ENCODE peak calls at places on chromosome 15, in six cellular contexts. One of them, this sample, is unnamed.
A peak's percentile ranks its signal among the peaks of the same experiment; 100 is the strongest.

GRCh38 chr15:89899303-89899946 is 5.6 kb upstream of the AP3S2 start:
- DNase-seq in CD8-positive, alpha-beta T cell: no peak
- DNase-seq in cardiac muscle cell: no peak
- DNase-seq in B cell: no peak
- DNase-seq in retinal pigment epithelial cell: no peak
- DNase-seq in progenitor cell of endocrine pancreas: no peak
- DNase-seq in this sample: no peak

GRCh38 chr15:69643476-69643875 is 190.9 kb downstream of the RPLP1 start:
- DNase-seq in CD8-positive, alpha-beta T cell: no peak
- DNase-seq in cardiac muscle cell: no peak
- DNase-seq in B cell: no peak
- DNase-seq in retinal pigment epithelial cell: no peak
- DNase-seq in progenitor cell of endocrine pancreas: no peak
- DNase-seq in this sample: no peak

GRCh38 chr15:87689716-87690115 is 566.8 kb downstream of the NTRK3 start:
- DNase-seq in CD8-positive, alpha-beta T cell: no peak
- DNase-seq in cardiac muscle cell: no peak
- DNase-seq in B cell: no peak
- DNase-seq in retinal pigment epithelial cell: no peak
- DNase-seq in progenitor cell of endocrine pancreas: no peak
- DNase-seq in this sample: no peak

GRCh38 chr15:20659265-20659664 is 117.7 kb upstream of the GOLGA6L6 start:
- DNase-seq in CD8-positive, alpha-beta T cell: no peak
- DNase-seq in cardiac muscle cell: no peak
- DNase-seq in B cell: no peak
- DNase-seq in retinal pigment epithelial cell: no peak
- DNase-seq in progenitor cell of endocrine pancreas: no peak
- DNase-seq in this sample: no peak

GRCh38 chr15:77482570-77482969 is 61.9 kb downstream of the HMG20A start:
- DNase-seq in CD8-positive, alpha-beta T cell: no peak
- DNase-seq in cardiac muscle cell: peak; percentile 81
- DNase-seq in B cell: no peak
- DNase-seq in retinal pigment epithelial cell: peak; percentile 65
- DNase-seq in progenitor cell of endocrine pancreas: no peak
- DNase-seq in this sample: no peak

GRCh38 chr15:66830358-66830757 is 128.3 kb downstream of the SMAD6 start:
- DNase-seq in CD8-positive, alpha-beta T cell: no peak
- DNase-seq in cardiac muscle cell: peak; percentile 72
- DNase-seq in B cell: no peak
- DNase-seq in retinal pigment epithelial cell: peak; percentile 79
- DNase-seq in progenitor cell of endocrine pancreas: no peak
- DNase-seq in this sample: no peak

GRCh38 chr15:34682673-34683072 is 72.1 kb downstream of the GJD2 start:
- DNase-seq in CD8-positive, alpha-beta T cell: no peak
- DNase-seq in cardiac muscle cell: no peak
- DNase-seq in B cell: no peak
- DNase-seq in retinal pigment epithelial cell: peak; percentile 19
- DNase-seq in progenitor cell of endocrine pancreas: no peak
- DNase-seq in this sample: no peak

GRCh38 chr15:89361451-89362202 is 27.0 kb upstream of the POLG start:
- DNase-seq in CD8-positive, alpha-beta T cell: peak; percentile 28
- DNase-seq in cardiac muscle cell: peak; percentile 75
- DNase-seq in B cell: no peak
- DNase-seq in retinal pigment epithelial cell: no peak
- DNase-seq in progenitor cell of endocrine pancreas: peak; percentile 81
- DNase-seq in this sample: peak; percentile 90

GRCh38 chr15:68230157-68231100 is 901 bp upstream of the CLN6 start:
- DNase-seq in CD8-positive, alpha-beta T cell: no peak
- DNase-seq in cardiac muscle cell: no peak
- DNase-seq in B cell: no peak
- DNase-seq in retinal pigment epithelial cell: no peak
- DNase-seq in progenitor cell of endocrine pancreas: no peak
- DNase-seq in this sample: peak; percentile 37

GRCh38 chr15:48559270-48559669 is 86.2 kb downstream of the FBN1 start:
- DNase-seq in CD8-positive, alpha-beta T cell: no peak
- DNase-seq in cardiac muscle cell: peak; percentile 86
- DNase-seq in B cell: no peak
- DNase-seq in retinal pigment epithelial cell: no peak
- DNase-seq in progenitor cell of endocrine pancreas: no peak
- DNase-seq in this sample: no peak

GRCh38 chr15:34855397-34855796 is 60.0 kb upstream of the ACTC1 start:
- DNase-seq in CD8-positive, alpha-beta T cell: no peak
- DNase-seq in cardiac muscle cell: peak; percentile 80
- DNase-seq in B cell: no peak
- DNase-seq in retinal pigment epithelial cell: peak; percentile 93
- DNase-seq in progenitor cell of endocrine pancreas: no peak
- DNase-seq in this sample: no peak

GRCh38 chr15:55884223-55884622 is 109.2 kb downstream of the NEDD4 start:
- DNase-seq in CD8-positive, alpha-beta T cell: no peak
- DNase-seq in cardiac muscle cell: peak; percentile 48
- DNase-seq in B cell: no peak
- DNase-seq in retinal pigment epithelial cell: no peak
- DNase-seq in progenitor cell of endocrine pancreas: no peak
- DNase-seq in this sample: no peak

GRCh38 chr15:80572337-80572736 is 122.8 kb upstream of the ABHD17C start:
- DNase-seq in CD8-positive, alpha-beta T cell: no peak
- DNase-seq in cardiac muscle cell: no peak
- DNase-seq in B cell: no peak
- DNase-seq in retinal pigment epithelial cell: no peak
- DNase-seq in progenitor cell of endocrine pancreas: no peak
- DNase-seq in this sample: no peak

GRCh38 chr15:25947336-25948080 is 84.4 kb upstream of the ATP10A start:
- DNase-seq in CD8-positive, alpha-beta T cell: no peak
- DNase-seq in cardiac muscle cell: no peak
- DNase-seq in B cell: no peak
- DNase-seq in retinal pigment epithelial cell: peak; percentile 31
- DNase-seq in progenitor cell of endocrine pancreas: no peak
- DNase-seq in this sample: no peak

GRCh38 chr15:36432162-36432561 is 147.3 kb upstream of the CDIN1 start:
- DNase-seq in CD8-positive, alpha-beta T cell: no peak
- DNase-seq in cardiac muscle cell: no peak
- DNase-seq in B cell: no peak
- DNase-seq in retinal pigment epithelial cell: no peak
- DNase-seq in progenitor cell of endocrine pancreas: no peak
- DNase-seq in this sample: no peak

GRCh38 chr15:58309993-58310928 is 121.5 kb upstream of the LIPC start:
- DNase-seq in CD8-positive, alpha-beta T cell: no peak
- DNase-seq in cardiac muscle cell: no peak
- DNase-seq in B cell: no peak
- DNase-seq in retinal pigment epithelial cell: no peak
- DNase-seq in progenitor cell of endocrine pancreas: no peak
- DNase-seq in this sample: no peak

GRCh38 chr15:68277131-68277604 is 377 bp upstream of the FEM1B start:
- DNase-seq in CD8-positive, alpha-beta T cell: no peak
- DNase-seq in cardiac muscle cell: peak; percentile 78
- DNase-seq in B cell: no peak
- DNase-seq in retinal pigment epithelial cell: no peak
- DNase-seq in progenitor cell of endocrine pancreas: no peak
- DNase-seq in this sample: no peak

GRCh38 chr15:93072440-93073394 is 16.3 kb downstream of the RGMA start:
- DNase-seq in CD8-positive, alpha-beta T cell: no peak
- DNase-seq in cardiac muscle cell: peak; percentile 85
- DNase-seq in B cell: no peak
- DNase-seq in retinal pigment epithelial cell: no peak
- DNase-seq in progenitor cell of endocrine pancreas: peak; percentile 68
- DNase-seq in this sample: no peak

GRCh38 chr15:89085289-89085906 is 2.9 kb upstream of the ABHD2 start:
- DNase-seq in CD8-positive, alpha-beta T cell: no peak
- DNase-seq in cardiac muscle cell: no peak
- DNase-seq in B cell: no peak
- DNase-seq in retinal pigment epithelial cell: no peak
- DNase-seq in progenitor cell of endocrine pancreas: no peak
- DNase-seq in this sample: no peak

GRCh38 chr15:70792171-70792573 is 28.8 kb upstream of the UACA start:
- DNase-seq in CD8-positive, alpha-beta T cell: no peak
- DNase-seq in cardiac muscle cell: peak; percentile 27
- DNase-seq in B cell: no peak
- DNase-seq in retinal pigment epithelial cell: no peak
- DNase-seq in progenitor cell of endocrine pancreas: no peak
- DNase-seq in this sample: no peak

GRCh38 chr15:70787001-70787400 is 23.6 kb upstream of the UACA start:
- DNase-seq in CD8-positive, alpha-beta T cell: no peak
- DNase-seq in cardiac muscle cell: no peak
- DNase-seq in B cell: no peak
- DNase-seq in retinal pigment epithelial cell: no peak
- DNase-seq in progenitor cell of endocrine pancreas: no peak
- DNase-seq in this sample: no peak

GRCh38 chr15:70791248-70791647 is 27.9 kb upstream of the UACA start:
- DNase-seq in CD8-positive, alpha-beta T cell: no peak
- DNase-seq in cardiac muscle cell: no peak
- DNase-seq in B cell: no peak
- DNase-seq in retinal pigment epithelial cell: no peak
- DNase-seq in progenitor cell of endocrine pancreas: no peak
- DNase-seq in this sample: no peak

GRCh38 chr15:70788114-70789049 is 25.0 kb upstream of the UACA start:
- DNase-seq in CD8-positive, alpha-beta T cell: no peak
- DNase-seq in cardiac muscle cell: peak; percentile 57
- DNase-seq in B cell: no peak
- DNase-seq in retinal pigment epithelial cell: no peak
- DNase-seq in progenitor cell of endocrine pancreas: no peak
- DNase-seq in this sample: no peak

DNA sequence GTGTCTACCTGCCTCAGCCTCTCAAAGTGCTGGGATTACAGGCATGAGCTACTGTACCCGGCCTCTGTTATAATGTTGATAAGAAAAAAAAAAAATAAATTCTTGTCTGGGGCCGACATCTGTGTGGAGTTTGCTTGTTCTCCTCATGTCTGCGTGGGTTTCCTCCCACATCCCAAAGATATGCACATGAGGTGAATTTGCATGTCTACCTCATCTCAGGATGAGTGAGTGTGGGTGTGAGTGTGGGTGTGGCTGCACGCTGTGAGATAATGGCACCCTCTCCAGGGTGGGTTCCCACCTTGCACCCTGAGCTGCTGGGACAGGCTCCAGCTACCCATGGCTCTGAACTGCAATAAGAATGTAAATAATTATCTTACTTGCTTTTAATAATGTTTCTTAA is 25.9 kb upstream of the UACA start:
- DNase-seq in CD8-positive, alpha-beta T cell: no peak
- DNase-seq in cardiac muscle cell: peak; percentile 41
- DNase-seq in B cell: no peak
- DNase-seq in retinal pigment epithelial cell: no peak
- DNase-seq in progenitor cell of endocrine pancreas: no peak
- DNase-seq in this sample: no peak
- TF ChIP-seq CTCF in CD8-positive, alpha-beta T cell: no peak
- TF ChIP-seq CTCF in cardiac muscle cell: no peak
- TF ChIP-seq CTCF in B cell: no peak
- TF ChIP-seq CTCF in retinal pigment epithelial cell: no peak
- TF ChIP-seq CTCF in progenitor cell of endocrine pancreas: no peak
- TF ChIP-seq CTCF in this sample: no peak

GRCh38 chr15:31214158-31214863 is 112.3 kb upstream of the KLF13 start:
- DNase-seq in CD8-positive, alpha-beta T cell: no peak
- DNase-seq in cardiac muscle cell: no peak
- DNase-seq in B cell: no peak
- DNase-seq in retinal pigment epithelial cell: no peak
- DNase-seq in progenitor cell of endocrine pancreas: no peak
- DNase-seq in this sample: no peak
- TF ChIP-seq CTCF in CD8-positive, alpha-beta T cell: no peak
- TF ChIP-seq CTCF in cardiac muscle cell: no peak
- TF ChIP-seq CTCF in B cell: no peak
- TF ChIP-seq CTCF in retinal pigment epithelial cell: peak; percentile 6
- TF ChIP-seq CTCF in progenitor cell of endocrine pancreas: no peak
- TF ChIP-seq CTCF in this sample: no peak

GRCh38 chr15:64137226-64137833 is 14.2 kb upstream of the SNX22 start:
- DNase-seq in CD8-positive, alpha-beta T cell: no peak
- DNase-seq in cardiac muscle cell: no peak
- DNase-seq in B cell: peak; percentile 58
- DNase-seq in retinal pigment epithelial cell: no peak
- DNase-seq in progenitor cell of endocrine pancreas: no peak
- DNase-seq in this sample: no peak
- TF ChIP-seq CTCF in CD8-positive, alpha-beta T cell: no peak
- TF ChIP-seq CTCF in cardiac muscle cell: no peak
- TF ChIP-seq CTCF in B cell: peak; percentile 26
- TF ChIP-seq CTCF in retinal pigment epithelial cell: no peak
- TF ChIP-seq CTCF in progenitor cell of endocrine pancreas: no peak
- TF ChIP-seq CTCF in this sample: no peak

GRCh38 chr15:51799174-51799907 is 30.1 kb upstream of the TMOD3 start:
- DNase-seq in CD8-positive, alpha-beta T cell: no peak
- DNase-seq in cardiac muscle cell: no peak
- DNase-seq in B cell: no peak
- DNase-seq in retinal pigment epithelial cell: no peak
- DNase-seq in progenitor cell of endocrine pancreas: no peak
- DNase-seq in this sample: no peak

GRCh38 chr15:51799908-51800252 is 29.6 kb upstream of the TMOD3 start:
- DNase-seq in CD8-positive, alpha-beta T cell: no peak
- DNase-seq in cardiac muscle cell: no peak
- DNase-seq in B cell: no peak
- DNase-seq in retinal pigment epithelial cell: no peak
- DNase-seq in progenitor cell of endocrine pancreas: no peak
- DNase-seq in this sample: no peak

GRCh38 chr15:51802593-51802992 is 26.9 kb upstream of the TMOD3 start:
- DNase-seq in CD8-positive, alpha-beta T cell: no peak
- DNase-seq in cardiac muscle cell: no peak
- DNase-seq in B cell: no peak
- DNase-seq in retinal pigment epithelial cell: no peak
- DNase-seq in progenitor cell of endocrine pancreas: no peak
- DNase-seq in this sample: no peak

GRCh38 chr15:51803961-51804360 is 25.5 kb upstream of the TMOD3 start:
- DNase-seq in CD8-positive, alpha-beta T cell: no peak
- DNase-seq in cardiac muscle cell: no peak
- DNase-seq in B cell: no peak
- DNase-seq in retinal pigment epithelial cell: no peak
- DNase-seq in progenitor cell of endocrine pancreas: no peak
- DNase-seq in this sample: no peak

DNA sequence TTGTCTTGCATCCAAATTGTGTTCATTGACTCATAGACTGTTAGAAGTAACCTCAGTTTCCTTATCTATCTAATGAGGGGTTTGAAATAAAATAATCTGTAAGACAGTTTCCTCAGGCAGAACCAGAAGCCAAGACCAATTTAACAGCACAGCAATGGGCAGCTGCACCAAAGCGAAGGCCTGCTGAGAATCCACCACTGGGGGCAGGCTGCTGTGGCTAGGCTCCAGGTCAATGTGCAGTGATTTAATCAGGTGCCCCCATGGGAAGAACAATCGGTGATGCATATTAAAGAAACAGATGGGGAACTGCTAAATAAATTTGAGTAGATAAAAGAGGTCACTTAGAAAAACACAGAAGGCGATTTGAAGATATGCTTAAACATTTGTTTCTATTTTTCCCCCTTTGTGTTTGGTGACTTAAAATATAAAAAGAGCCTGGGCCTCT is 28.0 kb upstream of the TMOD3 start:
- DNase-seq in CD8-positive, alpha-beta T cell: no peak
- DNase-seq in cardiac muscle cell: peak; percentile 62
- DNase-seq in B cell: peak; percentile 42
- DNase-seq in retinal pigment epithelial cell: no peak
- DNase-seq in progenitor cell of endocrine pancreas: no peak
- DNase-seq in this sample: peak; percentile 8
- TF ChIP-seq CTCF in CD8-positive, alpha-beta T cell: no peak
- TF ChIP-seq CTCF in cardiac muscle cell: peak; percentile 72
- TF ChIP-seq CTCF in B cell: peak; percentile 32
- TF ChIP-seq CTCF in retinal pigment epithelial cell: peak; percentile 79
- TF ChIP-seq CTCF in progenitor cell of endocrine pancreas: peak; percentile 72
- TF ChIP-seq CTCF in this sample: peak; percentile 59

This sample was measured in GM13977.